ENCODE peak calls at places on chromosome 15, in six cellular contexts. J is fibroblast of lung, F is left ventricle myocardium inferior, R is cardiac muscle cell, U is HL-60, G is stomach. D is an unnamed sample.
A peak's percentile ranks its signal among the peaks of the same experiment; 100 is the strongest.

GRCh38 chr15:73888224-73889041 is 15.1 kb downstream of the TBC1D21 start:
- DNase-seq in J (no peak), F (no peak), R (no peak), U (no peak), G (no peak), D (peak; percentile 59)

GRCh38 chr15:63374686-63375520 is 6.7 kb downstream of the CA12 start:
- DNase-seq in J (peak; percentile 78), F (peak; percentile 31), R (peak; percentile 83), U (no peak), G (peak; percentile 45), D (peak; percentile 67)

GRCh38 chr15:42059661-42060476 is 34.5 kb downstream of the PLA2G4D start:
- DNase-seq in J (peak; percentile 31), F (peak; percentile 50), R (peak; percentile 55), U (no peak), G (peak; percentile 77), D (peak; percentile 72)

GRCh38 chr15:72193781-72194396 is 3.7 kb downstream of the GRAMD2A start:
- DNase-seq in J (no peak), F (no peak), R (no peak), U (no peak), G (no peak), D (no peak)

GRCh38 chr15:52112203-52112750 is 298 bp downstream of the BCL2L10 start:
- DNase-seq in J (no peak), F (no peak), R (no peak), U (no peak), G (peak; percentile 52), D (no peak)

GRCh38 chr15:34642252-34642651 is 58.8 kb upstream of the GOLGA8B start:
- DNase-seq in J (no peak), F (no peak), R (no peak), U (no peak), G (no peak), D (no peak)

GRCh38 chr15:64426845-64427465 is 33.4 kb upstream of the ZNF609 start:
- DNase-seq in J (peak; percentile 65), F (no peak), R (peak; percentile 75), U (no peak), G (no peak), D (no peak)

GRCh38 chr15:24955549-24955929 is 752 bp downstream of the SNRPN start:
- DNase-seq in J (no peak), F (peak; percentile 18), R (no peak), U (no peak), G (no peak), D (no peak)

GRCh38 chr15:88139936-88140335 is 116.6 kb downstream of the NTRK3 start:
- DNase-seq in J (no peak), F (no peak), R (peak; percentile 10), U (no peak), G (no peak), D (no peak)

GRCh38 chr15:91456251-91456718 is 356.2 kb downstream of the SV2B start:
- DNase-seq in J (peak; percentile 34), F (no peak), R (peak; percentile 22), U (no peak), G (no peak), D (no peak)

GRCh38 chr15:99439524-99439835 is 126.3 kb upstream of the MEF2A start:
- DNase-seq in J (no peak), F (no peak), R (no peak), U (no peak), G (peak; percentile 23), D (peak; percentile 50)

GRCh38 chr15:61841461-61841860 is 218.8 kb downstream of the VPS13C start:
- DNase-seq in J (no peak), F (no peak), R (no peak), U (no peak), G (no peak), D (no peak)

GRCh38 chr15:38263996-38264395 is 11.4 kb downstream of the SPRED1 start:
- DNase-seq in J (peak; percentile 67), F (no peak), R (no peak), U (no peak), G (no peak), D (no peak)

GRCh38 chr15:40511472-40512133 is 40.8 kb downstream of the CHST14 start:
- DNase-seq in J (peak; percentile 50), F (peak; percentile 88), R (peak; percentile 63), U (peak; percentile 30), G (peak; percentile 93), D (no peak)

GRCh38 chr15:48603123-48603500 is 42.4 kb downstream of the FBN1 start:
- DNase-seq in J (no peak), F (no peak), R (peak; percentile 47), U (no peak), G (no peak), D (no peak)

GRCh38 chr15:65055201-65055870 is 10.1 kb downstream of the SLC51B start:
- DNase-seq in J (peak; percentile 52), F (no peak), R (no peak), U (no peak), G (peak; percentile 48), D (no peak)

GRCh38 chr15:89740137-89740536 is 10.9 kb downstream of the MESP1 start:
- DNase-seq in J (peak; percentile 76), F (no peak), R (peak; percentile 83), U (peak; percentile 51), G (peak; percentile 48), D (peak; percentile 71)

GRCh38 chr15:99568548-99569352 is 3.0 kb downstream of the MEF2A start:
- DNase-seq in J (peak; percentile 33), F (no peak), R (no peak), U (no peak), G (no peak), D (no peak)

GRCh38 chr15:94412979-94413741 is 181.8 kb downstream of the MCTP2 start:
- DNase-seq in J (peak; percentile 67), F (no peak), R (peak; percentile 38), U (no peak), G (no peak), D (no peak)

GRCh38 chr15:90286678-90287077 is 21.2 kb downstream of the NGRN start:
- DNase-seq in J (peak; percentile 52), F (no peak), R (peak; percentile 63), U (no peak), G (no peak), D (no peak)

GRCh38 chr15:30992073-30992363 is 590 bp upstream of the MTMR10 start:
- DNase-seq in J (no peak), F (no peak), R (no peak), U (no peak), G (no peak), D (no peak)

GRCh38 chr15:67678948-67679347 is 136.4 kb downstream of the MAP2K5 start:
- DNase-seq in J (no peak), F (no peak), R (no peak), U (no peak), G (no peak), D (no peak)

GRCh38 chr15:96053039-96054021 is 277.2 kb upstream of the NR2F2 start:
- DNase-seq in J (peak; percentile 41), F (peak; percentile 68), R (peak; percentile 47), U (no peak), G (peak; percentile 75), D (no peak)
- H3K4me3 ChIP-seq in J (no peak overlapping the region), F (peak overlapping the region; percentile 49), R (peak overlapping the region; percentile 15), U (no peak overlapping the region), G (peak overlapping the region; percentile 10), D (peak overlapping the region; percentile 65)

GRCh38 chr15:70602281-70602680 is 161.1 kb downstream of the UACA start:
- DNase-seq in J (no peak), F (no peak), R (no peak), U (no peak), G (no peak), D (no peak)

GRCh38 chr15:70602834-70603560 is 160.4 kb downstream of the UACA start:
- DNase-seq in J (no peak), F (no peak), R (no peak), U (no peak), G (no peak), D (no peak)

GRCh38 chr15:70605606-70606410 is 157.6 kb downstream of the UACA start:
- DNase-seq in J (peak; percentile 90), F (peak; percentile 80), R (peak; percentile 93), U (no peak), G (peak; percentile 82), D (no peak)

GRCh38 chr15:70608156-70608555 is 155.2 kb downstream of the UACA start:
- DNase-seq in J (peak; percentile 69), F (no peak), R (peak; percentile 86), U (no peak), G (no peak), D (no peak)

DNA sequence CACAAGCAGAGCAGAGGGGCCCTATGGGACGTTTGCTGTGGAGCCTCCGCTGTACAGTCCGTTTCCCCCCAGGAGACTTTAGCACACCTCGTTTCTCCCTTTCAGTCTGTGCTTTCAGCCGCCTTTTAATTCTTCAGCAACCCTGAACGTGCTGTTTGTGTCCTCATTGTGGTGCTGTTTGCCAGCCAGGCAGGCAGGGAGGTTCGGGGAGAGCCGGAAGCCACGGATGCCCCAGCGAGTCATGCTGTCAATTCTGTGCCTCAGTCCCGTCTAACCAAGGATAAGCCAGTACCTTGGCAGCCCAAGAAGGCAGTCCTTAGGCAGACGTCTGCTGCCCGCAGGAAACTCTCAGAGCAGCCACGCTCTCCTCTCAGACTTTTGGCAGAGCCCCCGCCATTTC is 158.7 kb downstream of the UACA start:
- DNase-seq in J (no peak), F (no peak), R (peak; percentile 57), U (no peak), G (no peak), D (no peak)
- TF ChIP-seq CTCF in J (no peak), F (no peak), R (peak; percentile 24), U (no peak), G (no peak), D (no peak)

GRCh38 chr15:36809380-36809779 is 230.0 kb downstream of the CDIN1 start:
- DNase-seq in J (no peak), F (no peak), R (no peak), U (no peak), G (no peak), D (no peak)
- H3K27ac ChIP-seq in J (no peak overlapping the region), F (peak overlapping the region; percentile 27), R (peak overlapping the region; percentile 91), U (no peak overlapping the region), G (no peak overlapping the region), D (no peak overlapping the region)

DNA sequence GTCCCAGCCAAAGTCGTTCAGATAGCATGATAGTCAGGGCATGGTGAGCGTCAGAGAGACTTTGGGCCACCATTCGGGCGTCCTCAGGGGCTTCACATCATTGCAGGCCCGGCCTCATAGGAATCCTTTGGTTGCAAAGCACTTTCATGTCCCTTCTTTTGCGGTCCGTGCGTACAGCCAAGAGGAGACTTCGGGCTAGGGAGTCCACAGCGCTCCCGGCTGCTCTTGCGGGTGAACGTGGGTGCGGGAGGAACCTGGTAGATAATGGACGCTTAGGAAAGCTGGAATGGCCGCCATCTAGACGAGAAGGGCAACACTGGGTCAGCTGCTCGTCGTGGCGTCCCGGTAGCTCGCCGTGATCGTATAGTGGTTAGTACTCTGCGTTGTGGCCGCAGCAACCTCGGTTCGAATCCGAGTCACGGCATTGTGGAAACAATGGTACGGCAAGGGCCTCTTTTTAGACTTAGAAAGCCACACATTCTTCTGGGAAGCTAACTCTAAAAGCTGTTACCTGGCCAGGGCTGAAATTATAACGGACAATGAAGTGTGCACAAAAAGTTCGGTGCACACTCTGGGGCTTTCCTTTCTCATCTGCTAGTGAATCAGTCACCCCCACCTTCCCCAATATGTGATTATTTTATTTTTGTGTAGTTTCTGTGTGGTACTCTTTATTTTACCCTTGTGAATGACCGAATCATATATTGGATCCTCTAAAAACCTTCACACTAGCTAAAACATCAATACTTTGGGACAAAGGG is 13.2 kb upstream of the SHF start:
- DNase-seq in J (peak; percentile 86), F (peak; percentile 82), R (peak; percentile 84), U (peak; percentile 55), G (peak; percentile 76), D (peak; percentile 87)
- H3K4me3 ChIP-seq in J (peak overlapping the region; percentile 78), F (peak overlapping the region; percentile 79), R (peak overlapping the region; percentile 44), U (peak overlapping the region; percentile 66), G (peak overlapping the region; percentile 57), D (peak overlapping the region; percentile 74)

GRCh38 chr15:101017041-101017754 is 98.0 kb downstream of the LRRK1 start:
- DNase-seq in J (no peak), F (no peak), R (no peak), U (no peak), G (no peak), D (peak; percentile 62)
- TF ChIP-seq CTCF in J (peak; percentile 10), F (no peak), R (peak; percentile 28), U (no peak), G (no peak), D (no peak)